ENCODE peak calls at places on chromosomes 7 and 10, in four cellular contexts. P, U, B and S are unnamed samples.
A peak's percentile ranks its signal among the peaks of the same experiment; 100 is the strongest.

GRCh38 chr7:130141161-130141857 is 63.9 kb downstream of the TMEM209 start:
- DNase-seq in P (no peak), U (peak; percentile 50), B (peak; percentile 44), S (no peak)

GRCh38 chr7:20393021-20394015 is 62.6 kb downstream of the ITGB8 start:
- DNase-seq in P (no peak), U (no peak), B (no peak), S (no peak)

GRCh38 chr7:80783688-80784327 is 135.0 kb downstream of the SEMA3C start:
- DNase-seq in P (no peak), U (no peak), B (peak; percentile 43), S (no peak)

GRCh38 chr7:155734445-155734809 is 77.8 kb downstream of the SHH start:
- DNase-seq in P (no peak), U (no peak), B (no peak), S (no peak)

GRCh38 chr7:106287786-106288185 is 3.0 kb upstream of the NAMPT start:
- DNase-seq in P (no peak), U (no peak), B (no peak), S (no peak)

GRCh38 chr10:110496553-110497437 is 912 bp upstream of the DUSP5 start:
- DNase-seq in P (no peak), U (no peak), B (no peak), S (no peak)

GRCh38 chr7:116111429-116111828 is 80.9 kb upstream of the TFEC start:
- DNase-seq in P (no peak), U (no peak), B (no peak), S (no peak)

GRCh38 chr10:131806146-131806545 is 94.7 kb upstream of the PPP2R2D start:
- DNase-seq in P (no peak), U (no peak), B (no peak), S (no peak)

GRCh38 chr10:105885495-105885894 is 1244.4 kb downstream of the SORCS3 start:
- DNase-seq in P (no peak), U (no peak), B (no peak), S (no peak)

GRCh38 chr7:113331155-113331898 is 213.0 kb upstream of the SMIM30 start:
- DNase-seq in P (no peak), U (no peak), B (no peak), S (no peak)

GRCh38 chr7:136184719-136185118 is 207.6 kb upstream of the MTPN start:
- DNase-seq in P (no peak), U (no peak), B (no peak), S (no peak)

GRCh38 chr10:124210263-124210662 is 116.9 kb upstream of the CHST15 start:
- DNase-seq in P (no peak), U (no peak), B (no peak), S (no peak)

GRCh38 chr7:66837007-66837406 is 84.0 kb upstream of the TMEM248 start:
- DNase-seq in P (no peak), U (peak; percentile 25), B (no peak), S (peak; percentile 20)

GRCh38 chr10:88110355-88110754 is 246.9 kb downstream of the PTEN start:
- DNase-seq in P (no peak), U (no peak), B (no peak), S (no peak)

GRCh38 chr10:29980084-29980483 is 79.3 kb downstream of the JCAD start:
- DNase-seq in P (no peak), U (no peak), B (no peak), S (no peak)

GRCh38 chr7:20235303-20235702 is 18.1 kb upstream of the MACC1 start:
- DNase-seq in P (no peak), U (no peak), B (no peak), S (no peak)

GRCh38 chr7:83882551-83882950 is 233.6 kb upstream of the SEMA3E start:
- DNase-seq in P (no peak), U (no peak), B (peak; percentile 9), S (no peak)

GRCh38 chr7:52270301-52270700 is 765.1 kb upstream of the POM121L12 start:
- DNase-seq in P (no peak), U (no peak), B (no peak), S (no peak)

GRCh38 chr7:105309235-105310156 is 79.2 kb downstream of the SRPK2 start:
- DNase-seq in P (no peak), U (no peak), B (no peak), S (no peak)

GRCh38 chr10:24884316-24884715 is 68.1 kb downstream of the PRTFDC1 start:
- DNase-seq in P (no peak), U (no peak), B (peak; percentile 55), S (no peak)

GRCh38 chr7:30900053-30900452 is 11.6 kb upstream of the AQP1 start:
- DNase-seq in P (no peak), U (no peak), B (no peak), S (no peak)

GRCh38 chr10:84360634-84361365 is 32.4 kb downstream of the CCSER2 start:
- DNase-seq in P (no peak), U (no peak), B (no peak), S (no peak)

GRCh38 chr7:120041798-120042197 is 231.2 kb upstream of the KCND2 start:
- DNase-seq in P (no peak), U (no peak), B (no peak), S (no peak)

GRCh38 chr7:141045126-141045841 is 28.6 kb upstream of the TMEM178B start:
- DNase-seq in P (no peak), U (no peak), B (no peak), S (no peak)

GRCh38 chr7:140595468-140596147 is 45.0 kb downstream of the DENND2A start:
- DNase-seq in P (no peak), U (no peak), B (no peak), S (no peak)

GRCh38 chr10:125141860-125142484 is 18.4 kb downstream of the CTBP2 start:
- DNase-seq in P (no peak), U (no peak), B (no peak), S (no peak)

GRCh38 chr7:104978460-104978859 is 35.5 kb upstream of the KMT2E start:
- DNase-seq in P (no peak), U (no peak), B (no peak), S (no peak)

GRCh38 chr7:142323706-142324105 is 65.8 kb upstream of the PRSS58 start:
- DNase-seq in P (peak; percentile 69), U (peak; percentile 46), B (no peak), S (no peak)

GRCh38 chr7:35379481-35379880 is 125.6 kb upstream of the TBX20 start:
- DNase-seq in P (no peak), U (no peak), B (no peak), S (no peak)

GRCh38 chr10:124011464-124011863 is 81.9 kb downstream of the CHST15 start:
- DNase-seq in P (no peak), U (no peak), B (no peak), S (no peak)

GRCh38 chr10:105149371-105149871 is 508.3 kb downstream of the SORCS3 start:
- DNase-seq in P (no peak), U (no peak), B (no peak), S (no peak)

GRCh38 chr10:91271886-91272285 is 51.4 kb downstream of the PCGF5 start:
- DNase-seq in P (no peak), U (no peak), B (no peak), S (no peak)

GRCh38 chr7:81150951-81151361 is 232.1 kb upstream of the SEMA3C start:
- DNase-seq in P (no peak), U (no peak), B (no peak), S (no peak)

GRCh38 chr7:43328785-43329380 is 216.4 kb downstream of the HECW1 start:
- DNase-seq in P (no peak), U (no peak), B (no peak), S (no peak)

GRCh38 chr7:106604303-106604918 is 56.5 kb downstream of the CCDC71L start:
- DNase-seq in P (no peak), U (no peak), B (no peak), S (no peak)

GRCh38 chr10:76547352-76547972 is 1090.1 kb downstream of the KCNMA1 start:
- DNase-seq in P (peak; percentile 64), U (peak; percentile 30), B (peak; percentile 55), S (peak; percentile 42)

GRCh38 chr7:98194672-98195457 is 16.4 kb upstream of the BHLHA15 start:
- DNase-seq in P (no peak), U (no peak), B (no peak), S (no peak)

GRCh38 chr10:37146443-37146842 is 21.0 kb downstream of the ANKRD30A start:
- DNase-seq in P (peak; percentile 1), U (no peak), B (no peak), S (no peak)

GRCh38 chr7:2314209-2314955 is at the start of gene SNX8:
- DNase-seq in P (peak; percentile 100), U (peak; percentile 96), B (peak; percentile 37), S (peak; percentile 90)